ENCODE peak calls at places on chromosomes 12 and 14, in four cellular contexts. U is stimulated activated CD4-positive, alpha-beta T cell treated with anti-CD3 and anti-CD28 coated beads, Interleukin-2, amount 100 ng/mL, for 48 hours; G is posterior cingulate gyrus; S is GM04504. F is an unnamed sample.

GRCh38 chr12:7161811-7162210 is 27.7 kb upstream of the PEX5 start:
- DNase-seq in U (no peak), G (no peak), S (no peak), F (no peak)

GRCh38 chr12:57171668-57172067 is 24.2 kb upstream of the LRP1-AS start:
- DNase-seq in U (no peak), G (no peak), S (no peak), F (peak; percentile 49)

GRCh38 chr14:23399136-23399535 is 8.9 kb downstream of the MYH6 start:
- DNase-seq in U (no peak), G (no peak), S (no peak), F (no peak)

GRCh38 chr14:49970474-49971147 is 77.7 kb downstream of the ARF6 start:
- DNase-seq in U (no peak), G (no peak), S (no peak), F (no peak)

GRCh38 chr12:68224613-68225285 is 861 bp downstream of the IL26 start:
- DNase-seq in U (no peak), G (no peak), S (peak; percentile 28), F (no peak)

GRCh38 chr12:2054091-2055018 is 1.6 kb downstream of the CACNA1C start:
- DNase-seq in U (no peak), G (no peak), S (no peak), F (no peak)

GRCh38 chr12:54173066-54173726 is 15.6 kb downstream of the SMUG1 start:
- DNase-seq in U (peak; percentile 36), G (peak; percentile 25), S (no peak), F (peak; percentile 1)

GRCh38 chr12:3810540-3810939 is 57.6 kb upstream of the CRACR2A start:
- DNase-seq in U (no peak), G (no peak), S (no peak), F (no peak)

GRCh38 chr12:48985901-48986300 is 7.8 kb downstream of the WNT1 start:
- DNase-seq in U (no peak), G (no peak), S (no peak), F (no peak)

GRCh38 chr12:1377681-1378080 is 216.7 kb downstream of the FBXL14 start:
- DNase-seq in U (no peak), G (no peak), S (no peak), F (no peak)

GRCh38 chr14:93937519-93937918 is 10.4 kb downstream of the FAM181A start:
- DNase-seq in U (no peak), G (no peak), S (no peak), F (no peak)

GRCh38 chr14:103286460-103286859 is 47.6 kb upstream of the EIF5 start:
- DNase-seq in U (no peak), G (no peak), S (no peak), F (no peak)

GRCh38 chr12:75560167-75560566 is 48.8 kb upstream of the KRR1 start:
- DNase-seq in U (no peak), G (no peak), S (no peak), F (no peak)

GRCh38 chr12:67780580-67781084 is 132.1 kb downstream of the DYRK2 start:
- DNase-seq in U (no peak), G (no peak), S (no peak), F (no peak)

GRCh38 chr12:72057330-72057911 is 118.8 kb downstream of the TPH2 start:
- DNase-seq in U (no peak), G (no peak), S (no peak), F (no peak)

GRCh38 chr12:53289891-53290290 is 5.5 kb upstream of the PFDN5 start:
- DNase-seq in U (no peak), G (no peak), S (no peak), F (no peak)

GRCh38 chr14:66600416-66600815 is 92.5 kb downstream of the GPHN start:
- DNase-seq in U (no peak), G (no peak), S (no peak), F (no peak)

GRCh38 chr12:18400186-18400585 is 138.9 kb downstream of the PIK3C2G start:
- DNase-seq in U (no peak), G (no peak), S (no peak), F (no peak)

GRCh38 chr14:94401083-94401482 is 12.7 kb upstream of the SERPINA1 start:
- DNase-seq in U (no peak), G (no peak), S (no peak), F (no peak)

GRCh38 chr14:104296388-104297312 is 158.3 kb downstream of the KIF26A start:
- DNase-seq in U (no peak), G (no peak), S (no peak), F (no peak)

GRCh38 chr14:60946773-60947172 is 34.1 kb downstream of the TRMT5 start:
- DNase-seq in U (no peak), G (no peak), S (no peak), F (no peak)

GRCh38 chr14:99159341-99160340 is 112.4 kb downstream of the BCL11B start:
- DNase-seq in U (no peak), G (no peak), S (no peak), F (no peak)

GRCh38 chr12:32198555-32198954 is 91.9 kb downstream of the BICD1 start:
- DNase-seq in U (no peak), G (no peak), S (no peak), F (no peak)

F was measured in amniotic stem cell.